ENCODE peak calls at places on chromosome 14, in eight cellular contexts. H is KG1; Z is SW480; W is NCI-H1417 treated with DMSO at 0.1 percent for 48 hours; P is T-helper 9 cell; U is hepatocyte; V is stimulated activated CD4-positive, alpha-beta T cell treated with anti-CD3 and anti-CD28 coated beads, Interleukin-1b, Interleukin-23, amount 100 ng/mL, for 4 hours; T is choroid plexus epithelial cell. N is an unnamed sample.

GRCh38 chr14:89284368-89285058 is 132.5 kb downstream of the FOXN3 start:
- DNase-seq in H (no peak), Z (no peak), W (no peak), P (no peak), U (no peak), V (no peak), T (no peak), N (no peak)

GRCh38 chr14:77562681-77563080 is 53.8 kb downstream of the SPTLC2 start:
- DNase-seq in H (no peak), Z (no peak), W (no peak), P (no peak), U (no peak), V (no peak), T (peak; percentile 93), N (no peak)

GRCh38 chr14:54488318-54488645 is 498 bp downstream of the GMFB start:
- DNase-seq in H (no peak), Z (peak; percentile 34), W (no peak), P (no peak), U (no peak), V (no peak), T (no peak), N (no peak)

GRCh38 chr14:100375273-100375962 is 52.3 kb downstream of the SLC25A47 start:
- DNase-seq in H (peak; percentile 18), Z (peak; percentile 92), W (peak; percentile 40), P (no peak), U (peak; percentile 79), V (peak; percentile 68), T (peak; percentile 98), N (peak; percentile 3)

GRCh38 chr14:76305474-76305826 is 70.5 kb upstream of the ESRRB start:
- DNase-seq in H (no peak), Z (no peak), W (no peak), P (no peak), U (no peak), V (no peak), T (no peak), N (no peak)

GRCh38 chr14:50035214-50035613 is 81.2 kb downstream of the VCPKMT start:
- DNase-seq in H (no peak), Z (no peak), W (no peak), P (no peak), U (no peak), V (no peak), T (no peak), N (no peak)

GRCh38 chr14:54681819-54682261 is 114.9 kb downstream of the SAMD4A start:
- DNase-seq in H (no peak), Z (peak; percentile 86), W (no peak), P (no peak), U (no peak), V (no peak), T (peak; percentile 61), N (no peak)

GRCh38 chr14:34078117-34078743 is 127.4 kb upstream of the EGLN3 start:
- DNase-seq in H (no peak), Z (no peak), W (no peak), P (no peak), U (peak; percentile 35), V (no peak), T (peak; percentile 64), N (peak; percentile 40)

GRCh38 chr14:24094839-24095195 is 706 bp downstream of the PCK2 start:
- DNase-seq in H (no peak), Z (no peak), W (no peak), P (no peak), U (no peak), V (no peak), T (peak; percentile 23), N (no peak)

GRCh38 chr14:29462772-29463171 is 464.9 kb downstream of the PRKD1 start:
- DNase-seq in H (no peak), Z (no peak), W (no peak), P (no peak), U (no peak), V (no peak), T (no peak), N (no peak)

GRCh38 chr14:77979666-77980351 is 179.9 kb downstream of the ADCK1 start:
- DNase-seq in H (no peak), Z (peak; percentile 72), W (no peak), P (no peak), U (no peak), V (no peak), T (no peak), N (no peak)

GRCh38 chr14:60632777-60633176 is 16.5 kb downstream of the SIX1 start:
- DNase-seq in H (no peak), Z (peak; percentile 43), W (no peak), P (no peak), U (no peak), V (no peak), T (no peak), N (no peak)

GRCh38 chr14:56341766-56342418 is 223.7 kb downstream of the PELI2 start:
- DNase-seq in H (no peak), Z (no peak), W (no peak), P (no peak), U (no peak), V (no peak), T (peak; percentile 77), N (no peak)

GRCh38 chr14:74913986-74914573 is 9.0 kb downstream of the RPS6KL1 start:
- DNase-seq in H (no peak), Z (peak; percentile 56), W (no peak), P (no peak), U (peak; percentile 87), V (no peak), T (peak; percentile 85), N (peak; percentile 5)

GRCh38 chr14:48584031-48584430 is 908.6 kb upstream of the MDGA2 start:
- DNase-seq in H (no peak), Z (peak; percentile 9), W (no peak), P (no peak), U (no peak), V (no peak), T (no peak), N (no peak)

GRCh38 chr14:23321572-23322547 is 603 bp downstream of the PABPN1 start:
- DNase-seq in H (no peak), Z (peak; percentile 42), W (no peak), P (peak; percentile 26), U (peak; percentile 66), V (peak; percentile 31), T (peak; percentile 68), N (peak; percentile 18)

GRCh38 chr14:99602788-99603415 is 1.1 kb downstream of the CCDC85C start:
- DNase-seq in H (no peak), Z (no peak), W (no peak), P (no peak), U (no peak), V (no peak), T (no peak), N (no peak)

GRCh38 chr14:54778618-54779017 is 124.0 kb downstream of the GCH1 start:
- DNase-seq in H (no peak), Z (no peak), W (no peak), P (no peak), U (no peak), V (no peak), T (no peak), N (no peak)

GRCh38 chr14:88831285-88831684 is 6.8 kb downstream of the TTC8 start:
- DNase-seq in H (no peak), Z (no peak), W (no peak), P (no peak), U (no peak), V (no peak), T (peak; percentile 70), N (no peak)

GRCh38 chr14:33567003-33567735 is 383.7 kb downstream of the EGLN3 start:
- DNase-seq in H (no peak), Z (peak; percentile 79), W (no peak), P (no peak), U (no peak), V (no peak), T (peak; percentile 41), N (no peak)

GRCh38 chr14:99586761-99587462 is 17.1 kb downstream of the CCDC85C start:
- DNase-seq in H (no peak), Z (no peak), W (no peak), P (no peak), U (no peak), V (no peak), T (no peak), N (no peak)

GRCh38 chr14:42930058-42930457 is 1323.4 kb downstream of the LRFN5 start:
- DNase-seq in H (no peak), Z (no peak), W (no peak), P (no peak), U (no peak), V (no peak), T (peak; percentile 34), N (no peak)

GRCh38 chr14:100467939-100468338 is 119.3 kb downstream of the BEGAIN start:
- DNase-seq in H (no peak), Z (no peak), W (no peak), P (no peak), U (no peak), V (no peak), T (no peak), N (no peak)

GRCh38 chr14:104383931-104384775 is 195.4 kb upstream of the C14orf180 start:
- DNase-seq in H (no peak), Z (no peak), W (no peak), P (no peak), U (no peak), V (no peak), T (no peak), N (no peak)

GRCh38 chr14:57889245-57889644 is 23.4 kb upstream of the SLC35F4 start:
- DNase-seq in H (no peak), Z (no peak), W (no peak), P (no peak), U (peak; percentile 33), V (no peak), T (peak; percentile 23), N (no peak)

N was measured in AML-193.